ENCODE peak calls at places on chromosomes 5 and 9, in five cellular contexts. Q is cardiac muscle cell; B is mesenchymal stem cell; C is CD8-positive, alpha-beta memory T cell; E is right atrium auricular region. K is an unnamed sample.
A peak's percentile ranks its signal among the peaks of the same experiment; 100 is the strongest.

GRCh38 chr9:130239741-130240241 is 25.8 kb upstream of the HMCN2 start:
- DNase-seq in Q (no peak), B (no peak), C (no peak), E (no peak), K (no peak)

GRCh38 chr9:110180386-110180712 is 27.6 kb downstream of the C9orf152 start:
- DNase-seq in Q (no peak), E (no peak), B (peak; percentile 69), C (no peak), K (no peak)

GRCh38 chr5:68110264-68110663 is 105.3 kb upstream of the PIK3R1 start:
- DNase-seq in C (no peak), B (no peak), Q (no peak), E (no peak), K (no peak)

GRCh38 chr5:74641014-74641777 is 668 bp upstream of the ENC1 start:
- DNase-seq in C (peak; percentile 34), Q (peak; percentile 80), B (peak; percentile 87), E (peak; percentile 81), K (peak; percentile 87)

GRCh38 chr9:93910598-93910997 is 44.6 kb downstream of the BARX1 start:
- DNase-seq in E (no peak), B (no peak), C (no peak), Q (no peak), K (no peak)

GRCh38 chr9:125587819-125588460 is 119.1 kb downstream of the MAPKAP1 start:
- DNase-seq in C (no peak), B (no peak), E (no peak), Q (no peak), K (no peak)

GRCh38 chr9:4555251-4555650 is 65.0 kb downstream of the SLC1A1 start:
- DNase-seq in E (no peak), B (peak; percentile 28), Q (peak; percentile 34), C (no peak), K (peak; percentile 42)

GRCh38 chr9:27945386-27945785 is 372.1 kb upstream of the C9orf72 start:
- DNase-seq in E (no peak), Q (no peak), C (no peak), B (peak; percentile 33), K (no peak)

GRCh38 chr5:66744040-66744439 is 147.8 kb downstream of the MAST4 start:
- DNase-seq in Q (peak; percentile 91), E (no peak), B (peak; percentile 52), C (no peak), K (no peak)

GRCh38 chr9:72888032-72888431 is 64.8 kb downstream of the ALDH1A1 start:
- DNase-seq in E (no peak), C (no peak), B (no peak), Q (no peak), K (no peak)

GRCh38 chr9:93316726-93317494 is 133.0 kb downstream of the WNK2 start:
- DNase-seq in B (no peak), C (no peak), E (no peak), Q (no peak), K (no peak)

GRCh38 chr9:16062542-16063240 is 509.8 kb downstream of the CCDC171 start:
- DNase-seq in E (no peak), B (peak; percentile 23), Q (peak; percentile 51), C (no peak), K (no peak)

GRCh38 chr5:110803467-110804326 is 64.9 kb downstream of the SLC25A46 start:
- DNase-seq in C (no peak), B (no peak), E (no peak), Q (no peak), K (no peak)

GRCh38 chr5:1093361-1093760 is 18.5 kb downstream of the SLC12A7 start:
- DNase-seq in E (no peak), B (no peak), Q (no peak), C (no peak), K (peak; percentile 75)

GRCh38 chr9:126386814-126387213 is 60.2 kb downstream of the MVB12B start:
- DNase-seq in C (no peak), Q (no peak), B (no peak), E (peak; percentile 28), K (no peak)

GRCh38 chr9:121568541-121569265 is 69.1 kb upstream of the GGTA1 start:
- DNase-seq in Q (peak; percentile 36), C (no peak), B (no peak), E (peak; percentile 74), K (peak; percentile 81)

GRCh38 chr5:174307031-174307408 is 261.5 kb downstream of the NSG2 start:
- DNase-seq in C (no peak), Q (no peak), B (no peak), E (peak; percentile 21), K (no peak)

GRCh38 chr9:138038244-138038671 is 160.7 kb downstream of the CACNA1B start:
- DNase-seq in Q (no peak), B (peak; percentile 53), E (no peak), C (no peak), K (peak; percentile 12)

GRCh38 chr5:176724472-176724871 is 77.2 kb downstream of the TSPAN17 start:
- DNase-seq in B (no peak), E (no peak), C (no peak), Q (no peak), K (no peak)

GRCh38 chr5:17024686-17025180 is 88.6 kb upstream of the MYO10 start:
- DNase-seq in Q (peak; percentile 29), B (peak; percentile 92), E (no peak), C (no peak), K (no peak)

GRCh38 chr9:124473310-124473709 is 23.1 kb downstream of the ADGRD2 start:
- DNase-seq in E (no peak), B (no peak), C (no peak), Q (peak; percentile 6), K (peak; percentile 13)

GRCh38 chr5:92945630-92946097 is 635.4 kb downstream of the NR2F1-AS1 start:
- DNase-seq in B (no peak), C (no peak), E (no peak), Q (peak; percentile 58), K (no peak)

GRCh38 chr5:79241535-79241979 is 5.6 kb downstream of the JMY start:
- DNase-seq in Q (no peak), E (no peak), C (no peak), B (peak; percentile 13), K (no peak)

GRCh38 chr5:181221105-181221791 is 1.8 kb upstream of the TRIM41 start:
- DNase-seq in B (no peak), E (no peak), C (peak; percentile 59), Q (no peak), K (no peak)

GRCh38 chr5:73135429-73136276 is 15.3 kb downstream of the TMEM171 start:
- DNase-seq in Q (peak; percentile 48), B (peak; percentile 45), C (no peak), E (no peak), K (no peak)

GRCh38 chr5:138661342-138661975 is 86.3 kb upstream of the HSPA9 start:
- DNase-seq in C (no peak), Q (no peak), B (no peak), E (no peak), K (no peak)

GRCh38 chr5:180166168-180166567 is 42.8 kb downstream of the RASGEF1C start:
- DNase-seq in Q (no peak), C (no peak), B (no peak), E (no peak), K (no peak)

GRCh38 chr5:141199359-141200235 is at the start of gene PCDHB11:
- DNase-seq in Q (no peak), E (no peak), B (no peak), C (no peak), K (no peak)
- H3K4me3 ChIP-seq in Q (peak within 1 kb of the TSS; percentile 16), E (no peak within 1 kb of the TSS), B (no peak within 1 kb of the TSS), C (no peak within 1 kb of the TSS), K (peak within 1 kb of the TSS; percentile 33)

GRCh38 chr5:158701406-158702177 is 398.1 kb downstream of the EBF1 start:
- DNase-seq in C (no peak), Q (peak; percentile 55), B (no peak), E (no peak), K (no peak)

GRCh38 chr5:158698768-158699167 is 400.9 kb downstream of the EBF1 start:
- DNase-seq in B (no peak), Q (no peak), E (no peak), C (no peak), K (no peak)

GRCh38 chr5:158700231-158700996 is 399.3 kb downstream of the EBF1 start:
- DNase-seq in B (no peak), C (no peak), Q (peak; percentile 49), E (no peak), K (no peak)

GRCh38 chr5:158699336-158699735 is 400.4 kb downstream of the EBF1 start:
- DNase-seq in B (no peak), C (no peak), E (no peak), Q (no peak), K (no peak)

DNA sequence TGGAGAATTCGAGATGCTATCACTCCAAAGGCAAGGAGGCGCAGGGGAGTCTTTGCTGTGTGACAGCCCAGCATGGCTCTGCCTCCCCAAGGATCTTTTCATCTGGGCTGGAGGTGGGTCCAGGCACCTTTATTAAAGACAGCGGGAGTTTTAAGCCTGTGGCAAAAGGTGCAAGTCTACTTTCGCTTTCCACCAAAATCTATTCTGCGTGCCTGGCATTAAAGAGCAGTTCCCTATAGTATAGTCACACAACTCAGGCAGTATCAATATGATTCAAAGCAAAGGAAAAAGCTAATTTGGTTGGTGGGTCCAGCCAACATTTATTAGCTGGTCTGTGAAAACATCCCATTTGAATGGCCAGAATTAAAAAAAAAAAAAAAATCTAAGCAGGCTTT is 398.7 kb downstream of the EBF1 start:
- DNase-seq in E (no peak), B (no peak), C (no peak), Q (no peak), K (no peak)
- H3K4me3 ChIP-seq in E (no peak overlapping the region), B (no peak overlapping the region), C (no peak overlapping the region), Q (no peak overlapping the region), K (no peak overlapping the region)

GRCh38 chr9:86096382-86096781 is 3.0 kb downstream of the GOLM1 start:
- DNase-seq in E (no peak), B (peak; percentile 81), Q (peak; percentile 36), C (no peak), K (no peak)

GRCh38 chr9:86099695-86100364 is 472 bp upstream of the GOLM1 start:
- DNase-seq in C (no peak), Q (peak; percentile 76), B (peak; percentile 80), E (peak; percentile 80), K (peak; percentile 41)

GRCh38 chr9:86093788-86094555 is 5.4 kb downstream of the GOLM1 start:
- DNase-seq in B (peak; percentile 88), C (no peak), Q (peak; percentile 55), E (no peak), K (peak; percentile 13)

GRCh38 chr9:86098793-86099694 is at the start of gene GOLM1:
- DNase-seq in C (peak; percentile 10), B (peak; percentile 70), E (no peak), Q (peak; percentile 79), K (peak; percentile 46)

GRCh38 chr9:86097510-86098224 is 1.7 kb downstream of the GOLM1 start:
- DNase-seq in E (no peak), Q (no peak), B (no peak), C (no peak), K (no peak)
- H3K4me3 ChIP-seq in E (no peak overlapping the region), Q (no peak overlapping the region), B (no peak overlapping the region), C (no peak overlapping the region), K (no peak overlapping the region)

GRCh38 chr5:172768573-172769323 is 2.2 kb downstream of the DUSP1 start:
- DNase-seq in C (peak; percentile 25), E (no peak), Q (peak; percentile 76), B (peak; percentile 73), K (no peak)

GRCh38 chr5:172769598-172770373 is 1.2 kb downstream of the DUSP1 start:
- DNase-seq in E (no peak), B (peak; percentile 49), C (no peak), Q (peak; percentile 66), K (peak; percentile 59)

GRCh38 chr5:172768098-172768572 is 2.9 kb downstream of the DUSP1 start:
- DNase-seq in Q (no peak), C (no peak), B (no peak), E (no peak), K (no peak)

GRCh38 chr5:172770374-172770674 is 671 bp downstream of the DUSP1 start:
- DNase-seq in Q (no peak), C (no peak), E (no peak), B (no peak), K (no peak)

GRCh38 chr5:172769324-172769597 is 1.7 kb downstream of the DUSP1 start:
- DNase-seq in C (no peak), B (no peak), E (no peak), Q (no peak), K (no peak)
- H3K4me3 ChIP-seq in C (peak overlapping the region; percentile 87), B (peak overlapping the region; percentile 90), E (peak overlapping the region; percentile 87), Q (peak overlapping the region; percentile 66), K (peak overlapping the region; percentile 66)

K was measured in heart left ventricle.